ENCODE peak calls at places on chromosomes 2 and 18, in six cellular contexts. Q is H9, B is H1, F is IMR-90, U is mesenchymal stem cell, Z is neuronal stem cell. G is an unnamed sample.

GRCh38 chr18:55706893-55707292 is 118.9 kb upstream of the TCF4 start:
- DNase-seq in Q (no peak), B (no peak), F (peak), U (peak), Z (no peak), G (peak)

GRCh38 chr2:197248623-197249022 is 62.0 kb downstream of the ANKRD44 start:
- DNase-seq in Q (no peak), B (no peak), F (peak), U (no peak), Z (no peak), G (no peak)

GRCh38 chr2:134440336-134440909 is 186.6 kb downstream of the MGAT5 start:
- DNase-seq in Q (no peak), B (no peak), F (no peak), U (no peak), Z (no peak), G (no peak)

GRCh38 chr18:37481491-37481890 is 84.1 kb downstream of the CELF4 start:
- DNase-seq in Q (no peak), B (no peak), F (no peak), U (no peak), Z (no peak), G (no peak)

GRCh38 chr18:11183621-11184020 is 34.3 kb upstream of the PIEZO2 start:
- DNase-seq in Q (no peak), B (no peak), F (peak), U (no peak), Z (no peak), G (no peak)

GRCh38 chr2:131092409-131093065 is 723 bp downstream of the FAM168B start:
- DNase-seq in Q (no peak), B (no peak), F (no peak), U (peak), Z (no peak), G (no peak)

GRCh38 chr2:195437521-195437920 is 219.5 kb upstream of the SLC39A10 start:
- DNase-seq in Q (no peak), B (no peak), F (no peak), U (no peak), Z (no peak), G (no peak)

GRCh38 chr2:181574321-181574720 is 82.6 kb downstream of the CERKL start:
- DNase-seq in Q (no peak), B (no peak), F (no peak), U (no peak), Z (no peak), G (no peak)

GRCh38 chr2:196480653-196481322 is 158.7 kb upstream of the CCDC150 start:
- DNase-seq in Q (no peak), B (no peak), F (no peak), U (no peak), Z (no peak), G (no peak)

GRCh38 chr2:219280682-219281081 is 1.5 kb downstream of the DNAJB2 start:
- DNase-seq in Q (no peak), B (no peak), F (no peak), U (no peak), Z (no peak), G (no peak)

GRCh38 chr2:152518016-152518415 is 183.0 kb downstream of the FMNL2 start:
- DNase-seq in Q (no peak), B (no peak), F (no peak), U (no peak), Z (no peak), G (no peak)

GRCh38 chr2:234914371-234915154 is 37.3 kb upstream of the SH3BP4 start:
- DNase-seq in Q (no peak), B (no peak), F (no peak), U (no peak), Z (no peak), G (no peak)

GRCh38 chr2:99819766-99820165 is 322.6 kb downstream of the AFF3 start:
- DNase-seq in Q (peak), B (no peak), F (no peak), U (no peak), Z (no peak), G (no peak)

GRCh38 chr2:62556082-62556481 is 50.1 kb upstream of the TMEM17 start:
- DNase-seq in Q (no peak), B (no peak), F (no peak), U (no peak), Z (no peak), G (no peak)

GRCh38 chr2:62545261-62545660 is 39.3 kb upstream of the TMEM17 start:
- DNase-seq in Q (no peak), B (no peak), F (no peak), U (no peak), Z (no peak), G (no peak)

GRCh38 chr2:62547849-62548248 is 41.9 kb upstream of the TMEM17 start:
- DNase-seq in Q (no peak), B (no peak), F (no peak), U (no peak), Z (no peak), G (peak)

GRCh38 chr2:62554440-62554839 is 48.4 kb upstream of the TMEM17 start:
- DNase-seq in Q (no peak), B (no peak), F (no peak), U (no peak), Z (no peak), G (no peak)

DNA sequence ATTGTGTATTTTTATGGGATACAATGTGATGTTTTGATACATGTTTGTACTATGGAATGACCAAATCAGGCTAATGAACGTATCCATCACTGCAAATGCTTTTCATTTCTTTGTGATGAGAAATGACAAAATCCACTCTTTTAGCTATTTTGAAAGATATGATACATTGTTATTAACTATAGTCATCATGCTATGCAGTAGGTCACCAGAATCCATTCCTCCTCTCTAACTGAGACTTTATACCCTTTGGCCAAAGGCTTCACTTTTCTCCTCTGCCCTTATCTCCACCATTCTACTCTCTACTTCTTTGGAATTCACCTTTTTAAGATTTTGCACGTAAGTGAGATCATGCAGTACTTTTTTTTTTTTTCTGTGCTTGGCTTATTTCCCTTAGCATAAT is 44.5 kb upstream of the TMEM17 start:
- DNase-seq in Q (no peak), B (no peak), F (peak), U (no peak), Z (no peak), G (peak)
- H4K91ac ChIP-seq in Q (no peak), B (no peak), F (no peak), U (no peak), Z (no peak), G (no peak)

GRCh38 chr2:95165030-95165370 is 609 bp upstream of the ZNF2 start:
- DNase-seq in Q (no peak), B (no peak), F (no peak), U (no peak), Z (no peak), G (no peak)
- H4K8ac ChIP-seq in Q (no peak), B (peak), F (peak), U (peak), Z (no peak), G (peak)

GRCh38 chr2:167954500-167954899 is 292.9 kb downstream of the STK39 start:
- DNase-seq in Q (no peak), B (no peak), F (no peak), U (no peak), Z (no peak), G (no peak)
- H3K14ac ChIP-seq in Q (no peak), B (no peak), F (no peak), U (no peak), Z (no peak), G (no peak)

GRCh38 chr18:56803076-56803475 is 151.9 kb downstream of the WDR7 start:
- DNase-seq in Q (no peak), B (no peak), F (no peak), U (no peak), Z (no peak), G (no peak)

GRCh38 chr18:56795381-56795780 is 144.2 kb downstream of the WDR7 start:
- DNase-seq in Q (no peak), B (no peak), F (peak), U (no peak), Z (no peak), G (no peak)

GRCh38 chr18:56804395-56804794 is 153.2 kb downstream of the WDR7 start:
- DNase-seq in Q (no peak), B (no peak), F (no peak), U (no peak), Z (no peak), G (no peak)

GRCh38 chr18:56799756-56800155 is 148.6 kb downstream of the WDR7 start:
- DNase-seq in Q (no peak), B (no peak), F (peak), U (peak), Z (no peak), G (no peak)
- H4K91ac ChIP-seq in Q (no peak), B (no peak), F (no peak), U (no peak), Z (no peak), G (no peak)

GRCh38 chr2:8125741-8126691 is 555.8 kb upstream of the ID2 start:
- DNase-seq in Q (no peak), B (no peak), F (peak), U (peak), Z (no peak), G (peak)
- H4K8ac ChIP-seq in Q (no peak), B (no peak), F (no peak), U (peak), Z (no peak), G (no peak)

GRCh38 chr2:178237488-178238143 is 43.3 kb downstream of the OSBPL6 start:
- DNase-seq in Q (no peak), B (no peak), F (peak), U (no peak), Z (no peak), G (no peak)
- H3K14ac ChIP-seq in Q (no peak), B (no peak), F (no peak), U (no peak), Z (no peak), G (no peak)

GRCh38 chr18:62529597-62529996 is 6.8 kb downstream of the ZCCHC2 start:
- DNase-seq in Q (no peak), B (no peak), F (no peak), U (no peak), Z (no peak), G (no peak)

GRCh38 chr18:62536005-62536404 is 13.2 kb downstream of the ZCCHC2 start:
- DNase-seq in Q (no peak), B (no peak), F (no peak), U (no peak), Z (no peak), G (peak)

GRCh38 chr18:62526098-62527025 is 3.5 kb downstream of the ZCCHC2 start:
- DNase-seq in Q (peak), B (peak), F (peak), U (peak), Z (peak), G (peak)

GRCh38 chr18:62531931-62532330 is 9.1 kb downstream of the ZCCHC2 start:
- DNase-seq in Q (no peak), B (no peak), F (no peak), U (no peak), Z (no peak), G (no peak)

DNA sequence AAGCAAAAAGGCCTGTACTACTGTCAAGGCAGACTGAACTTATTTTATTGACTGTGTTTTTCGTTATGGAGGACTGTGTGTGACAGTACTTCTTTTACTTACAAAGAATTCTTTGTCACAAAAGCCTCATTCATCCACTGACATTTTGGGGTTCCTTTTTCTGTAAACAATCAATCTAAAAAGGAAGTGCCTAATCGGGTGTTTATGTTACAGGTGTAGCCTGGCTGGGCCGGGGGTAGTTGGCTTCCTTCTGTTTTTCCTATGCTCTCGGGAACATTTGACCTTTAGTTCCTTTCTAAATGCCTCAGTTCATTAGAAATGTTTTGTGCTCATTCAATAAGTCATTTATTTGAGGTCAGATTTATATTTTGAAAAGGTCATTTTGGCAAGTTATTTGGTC is 8.3 kb downstream of the ZCCHC2 start:
- DNase-seq in Q (no peak), B (no peak), F (no peak), U (no peak), Z (no peak), G (no peak)
- H4K91ac ChIP-seq in Q (no peak), B (no peak), F (no peak), U (no peak), Z (no peak), G (no peak)

GRCh38 chr2:170929686-170930050 is 615 bp downstream of the GORASP2 start:
- DNase-seq in Q (peak), B (peak), F (peak), U (peak), Z (peak), G (peak)
- H4K8ac ChIP-seq in Q (no peak), B (peak), F (peak), U (peak), Z (no peak), G (peak)

GRCh38 chr18:67477522-67477921 is 39.0 kb downstream of the DSEL start:
- DNase-seq in Q (no peak), B (no peak), F (no peak), U (no peak), Z (no peak), G (no peak)
- H3K14ac ChIP-seq in Q (no peak), B (no peak), F (no peak), U (no peak), Z (no peak), G (no peak)

G was measured in trophoblast cell.